ENCODE peak calls at places on chromosomes 2 and 18, in four cellular contexts. N is HepG2, Z is activated T-cell treated with anti-CD3 and anti-CD28 coated beads for 24 hours, M is posterior vena cava. I is an unnamed sample.

GRCh38 chr2:68222287-68222686 is 30.0 kb downstream of the PPP3R1 start:
- DNase-seq in M (no peak), N (peak; percentile 27), Z (no peak), I (no peak)

GRCh38 chr2:174343638-174344455 is 9.1 kb downstream of the SP9 start:
- DNase-seq in Z (no peak), N (no peak), M (no peak), I (no peak)

GRCh38 chr2:237714690-237715458 is 83.7 kb upstream of the RBM44 start:
- DNase-seq in N (peak; percentile 35), Z (no peak), M (no peak), I (peak; percentile 64)

GRCh38 chr2:24409700-24410556 is 49.6 kb upstream of the ITSN2 start:
- DNase-seq in Z (peak; percentile 26), N (peak; percentile 71), M (no peak), I (peak; percentile 69)

GRCh38 chr2:218962859-218963492 is 3.5 kb downstream of the CDK5R2 start:
- DNase-seq in Z (no peak), N (peak; percentile 59), M (peak; percentile 93), I (peak; percentile 75)

GRCh38 chr2:207541933-207542332 is 12.2 kb downstream of the CREB1 start:
- DNase-seq in N (no peak), M (no peak), Z (no peak), I (no peak)

GRCh38 chr2:190973726-190974628 is 40.0 kb downstream of the STAT1 start:
- DNase-seq in M (no peak), Z (no peak), N (no peak), I (no peak)

GRCh38 chr2:142241016-142241415 is 110.2 kb upstream of the LRP1B start:
- DNase-seq in M (no peak), Z (no peak), N (no peak), I (peak; percentile 57)

GRCh38 chr2:144774786-144775185 is 254.9 kb upstream of the ZEB2 start:
- DNase-seq in N (no peak), Z (no peak), M (no peak), I (no peak)

GRCh38 chr2:215614296-215614695 is 178.4 kb upstream of the FN1 start:
- DNase-seq in M (no peak), Z (no peak), N (no peak), I (no peak)

GRCh38 chr18:44229693-44230108 is 451.0 kb upstream of the SETBP1 start:
- DNase-seq in Z (no peak), M (peak; percentile 90), N (no peak), I (peak; percentile 58)

GRCh38 chr2:162591403-162592083 is 247.0 kb downstream of the KCNH7 start:
- DNase-seq in Z (no peak), N (no peak), M (no peak), I (peak; percentile 57)

GRCh38 chr18:70981400-70982140 is 692.7 kb downstream of the SOCS6 start:
- DNase-seq in Z (no peak), N (no peak), M (no peak), I (no peak)

GRCh38 chr2:224734949-224735348 is 18.8 kb upstream of the CCDC195 start:
- DNase-seq in M (no peak), Z (no peak), N (no peak), I (no peak)

GRCh38 chr18:61992285-61992684 is 99.5 kb upstream of the RNF152 start:
- DNase-seq in M (no peak), N (peak; percentile 13), Z (no peak), I (peak; percentile 89)

GRCh38 chr2:190979906-190980629 is 33.9 kb downstream of the STAT1 start:
- DNase-seq in N (no peak), Z (no peak), M (no peak), I (peak; percentile 87)

GRCh38 chr2:170145191-170145590 is 32.8 kb upstream of the MYO3B start:
- DNase-seq in Z (no peak), N (no peak), M (no peak), I (peak; percentile 80)

GRCh38 chr2:165572155-165572554 is 102.7 kb downstream of the CSRNP3 start:
- DNase-seq in N (no peak), M (no peak), Z (no peak), I (no peak)

GRCh38 chr2:214127178-214127970 is 283.5 kb upstream of the VWC2L start:
- DNase-seq in N (no peak), Z (no peak), M (peak; percentile 86), I (peak; percentile 87)

I was measured in bronchial epithelial cell.